ENCODE peak calls at places on chromosome 13, in ten cellular contexts. One of them, this sample, is unnamed.

GRCh38 chr13:83780201-83780600 is 102.1 kb downstream of the SLITRK1 start:
- DNase-seq in EH: peak
- DNase-seq in heart left ventricle: no peak
- DNase-seq in breast epithelium: no peak
- DNase-seq in brain microvascular endothelial cell: peak
- DNase-seq in cardiac fibroblast: peak
- DNase-seq in GM04503: no peak
- DNase-seq in dorsolateral prefrontal cortex: no peak
- DNase-seq in non-pigmented ciliary epithelial cell: no peak
- DNase-seq in HEK293T: peak
- DNase-seq in this sample: no peak

GRCh38 chr13:98442391-98443230 is 134.3 kb downstream of the STK24 start:
- DNase-seq in EH: no peak
- DNase-seq in dorsolateral prefrontal cortex: no peak
- DNase-seq in heart left ventricle: no peak
- DNase-seq in breast epithelium: no peak
- DNase-seq in non-pigmented ciliary epithelial cell: no peak
- DNase-seq in GM04503: no peak
- DNase-seq in brain microvascular endothelial cell: no peak
- DNase-seq in cardiac fibroblast: no peak
- DNase-seq in HEK293T: no peak
- DNase-seq in this sample: no peak

GRCh38 chr13:111449041-111449440 is 128.6 kb downstream of the TEX29 start:
- DNase-seq in breast epithelium: peak
- DNase-seq in HEK293T: no peak
- DNase-seq in heart left ventricle: no peak
- DNase-seq in non-pigmented ciliary epithelial cell: no peak
- DNase-seq in GM04503: no peak
- DNase-seq in EH: no peak
- DNase-seq in brain microvascular endothelial cell: no peak
- DNase-seq in dorsolateral prefrontal cortex: no peak
- DNase-seq in cardiac fibroblast: no peak
- DNase-seq in this sample: no peak

GRCh38 chr13:49296659-49297058 is 48.9 kb downstream of the CDADC1 start:
- DNase-seq in HEK293T: no peak
- DNase-seq in EH: no peak
- DNase-seq in cardiac fibroblast: no peak
- DNase-seq in brain microvascular endothelial cell: no peak
- DNase-seq in heart left ventricle: no peak
- DNase-seq in breast epithelium: no peak
- DNase-seq in non-pigmented ciliary epithelial cell: no peak
- DNase-seq in GM04503: no peak
- DNase-seq in dorsolateral prefrontal cortex: no peak
- DNase-seq in this sample: no peak

GRCh38 chr13:45511310-45512147 is 46.8 kb downstream of the COG3 start:
- DNase-seq in non-pigmented ciliary epithelial cell: no peak
- DNase-seq in brain microvascular endothelial cell: peak
- DNase-seq in GM04503: peak
- DNase-seq in dorsolateral prefrontal cortex: no peak
- DNase-seq in heart left ventricle: no peak
- DNase-seq in cardiac fibroblast: peak
- DNase-seq in EH: peak
- DNase-seq in HEK293T: peak
- DNase-seq in breast epithelium: no peak
- DNase-seq in this sample: peak

GRCh38 chr13:107205318-107206112 is 637.6 kb upstream of the ARGLU1 start:
- DNase-seq in dorsolateral prefrontal cortex: peak
- DNase-seq in brain microvascular endothelial cell: peak
- DNase-seq in heart left ventricle: peak
- DNase-seq in GM04503: no peak
- DNase-seq in breast epithelium: peak
- DNase-seq in HEK293T: peak
- DNase-seq in non-pigmented ciliary epithelial cell: no peak
- DNase-seq in EH: peak
- DNase-seq in cardiac fibroblast: peak
- DNase-seq in this sample: peak

GRCh38 chr13:23321534-23322241 is 111.8 kb downstream of the SACS start:
- DNase-seq in brain microvascular endothelial cell: peak
- DNase-seq in GM04503: peak
- DNase-seq in breast epithelium: no peak
- DNase-seq in cardiac fibroblast: peak
- DNase-seq in EH: peak
- DNase-seq in non-pigmented ciliary epithelial cell: peak
- DNase-seq in HEK293T: no peak
- DNase-seq in dorsolateral prefrontal cortex: no peak
- DNase-seq in heart left ventricle: peak
- DNase-seq in this sample: no peak

GRCh38 chr13:80873589-80873988 is 532.7 kb upstream of the SPRY2 start:
- DNase-seq in brain microvascular endothelial cell: no peak
- DNase-seq in HEK293T: no peak
- DNase-seq in GM04503: no peak
- DNase-seq in non-pigmented ciliary epithelial cell: no peak
- DNase-seq in EH: no peak
- DNase-seq in breast epithelium: no peak
- DNase-seq in dorsolateral prefrontal cortex: no peak
- DNase-seq in heart left ventricle: no peak
- DNase-seq in cardiac fibroblast: no peak
- DNase-seq in this sample: no peak

GRCh38 chr13:79385694-79386093 is 20.4 kb downstream of the RBM26 start:
- DNase-seq in breast epithelium: no peak
- DNase-seq in HEK293T: no peak
- DNase-seq in brain microvascular endothelial cell: no peak
- DNase-seq in cardiac fibroblast: no peak
- DNase-seq in heart left ventricle: no peak
- DNase-seq in non-pigmented ciliary epithelial cell: no peak
- DNase-seq in dorsolateral prefrontal cortex: no peak
- DNase-seq in EH: peak
- DNase-seq in GM04503: no peak
- DNase-seq in this sample: no peak

GRCh38 chr13:33571618-33572017 is 246.3 kb upstream of the RFC3 start:
- DNase-seq in brain microvascular endothelial cell: no peak
- DNase-seq in cardiac fibroblast: no peak
- DNase-seq in non-pigmented ciliary epithelial cell: no peak
- DNase-seq in heart left ventricle: no peak
- DNase-seq in HEK293T: no peak
- DNase-seq in EH: no peak
- DNase-seq in dorsolateral prefrontal cortex: no peak
- DNase-seq in breast epithelium: no peak
- DNase-seq in GM04503: no peak
- DNase-seq in this sample: no peak

GRCh38 chr13:49932066-49932465 is 4.1 kb downstream of the SPRYD7 start:
- DNase-seq in breast epithelium: no peak
- DNase-seq in heart left ventricle: no peak
- DNase-seq in HEK293T: no peak
- DNase-seq in cardiac fibroblast: no peak
- DNase-seq in brain microvascular endothelial cell: no peak
- DNase-seq in dorsolateral prefrontal cortex: no peak
- DNase-seq in GM04503: no peak
- DNase-seq in EH: no peak
- DNase-seq in non-pigmented ciliary epithelial cell: no peak
- DNase-seq in this sample: no peak

GRCh38 chr13:80173224-80173623 is 167.7 kb downstream of the SPRY2 start:
- DNase-seq in EH: no peak
- DNase-seq in cardiac fibroblast: no peak
- DNase-seq in heart left ventricle: no peak
- DNase-seq in dorsolateral prefrontal cortex: no peak
- DNase-seq in breast epithelium: no peak
- DNase-seq in non-pigmented ciliary epithelial cell: no peak
- DNase-seq in GM04503: no peak
- DNase-seq in HEK293T: no peak
- DNase-seq in brain microvascular endothelial cell: no peak
- DNase-seq in this sample: peak

GRCh38 chr13:113245858-113246791 is 36.7 kb downstream of the CUL4A start:
- DNase-seq in non-pigmented ciliary epithelial cell: no peak
- DNase-seq in dorsolateral prefrontal cortex: no peak
- DNase-seq in GM04503: no peak
- DNase-seq in breast epithelium: no peak
- DNase-seq in cardiac fibroblast: peak
- DNase-seq in brain microvascular endothelial cell: no peak
- DNase-seq in HEK293T: no peak
- DNase-seq in EH: peak
- DNase-seq in heart left ventricle: no peak
- DNase-seq in this sample: no peak

GRCh38 chr13:110119943-110120905 is 186.7 kb downstream of the COL4A1 start:
- DNase-seq in EH: no peak
- DNase-seq in HEK293T: no peak
- DNase-seq in cardiac fibroblast: no peak
- DNase-seq in non-pigmented ciliary epithelial cell: no peak
- DNase-seq in breast epithelium: peak
- DNase-seq in dorsolateral prefrontal cortex: no peak
- DNase-seq in brain microvascular endothelial cell: no peak
- DNase-seq in heart left ventricle: no peak
- DNase-seq in GM04503: no peak
- DNase-seq in this sample: no peak